ENCODE peak calls at places on chromosomes 2 and 18, in five cellular contexts. Z, Y, F, H and B are unnamed samples.

GRCh38 chr2:20025065-20025786 is 12.8 kb upstream of the MATN3 start:
- DNase-seq in Y (no peak), F (no peak), H (no peak), Z (no peak), B (no peak)

GRCh38 chr2:112065966-112066365 is 10.9 kb downstream of the TMEM87B start:
- DNase-seq in Z (no peak), H (no peak), Y (no peak), F (no peak), B (no peak)

GRCh38 chr2:78644849-78645248 is 380.7 kb upstream of the REG3G start:
- DNase-seq in H (no peak), F (no peak), Z (no peak), Y (no peak), B (no peak)

GRCh38 chr2:138403431-138403927 is 98.1 kb upstream of the SPOPL start:
- DNase-seq in F (no peak), Y (no peak), Z (no peak), H (no peak), B (no peak)

GRCh38 chr18:49563130-49563540 is 1.3 kb downstream of the LIPG start:
- DNase-seq in F (no peak), Z (no peak), Y (no peak), H (no peak), B (no peak)

GRCh38 chr2:130796280-130796679 is 40.4 kb upstream of the ARHGEF4 start:
- DNase-seq in H (no peak), F (no peak), Z (no peak), Y (no peak), B (no peak)

GRCh38 chr18:38900445-38900844 is 1334.8 kb upstream of the CELF4 start:
- DNase-seq in H (no peak), Z (no peak), F (no peak), Y (no peak), B (no peak)

GRCh38 chr2:62221141-62221540 is 25.2 kb downstream of the B3GNT2 start:
- DNase-seq in Z (no peak), Y (no peak), F (no peak), H (no peak), B (no peak)

GRCh38 chr18:74796928-74797576 is 199.4 kb downstream of the ZNF407 start:
- DNase-seq in F (peak), Y (no peak), Z (peak), H (no peak), B (no peak)

GRCh38 chr2:46335404-46335965 is 38.3 kb downstream of the EPAS1 start:
- DNase-seq in F (no peak), H (no peak), Y (peak), Z (no peak), B (no peak)

GRCh38 chr2:53129851-53130250 is 637.8 kb upstream of the CHAC2 start:
- DNase-seq in F (no peak), H (no peak), Y (no peak), Z (no peak), B (no peak)

GRCh38 chr2:232351686-232352510 is 26.7 kb upstream of the ALPP start:
- DNase-seq in Z (no peak), Y (peak), H (no peak), F (no peak), B (no peak)

GRCh38 chr2:215794829-215795546 is 218.4 kb downstream of the MREG start:
- DNase-seq in F (no peak), Y (no peak), Z (no peak), H (no peak), B (no peak)

GRCh38 chr2:51880153-51880552 is 848.2 kb upstream of the NRXN1 start:
- DNase-seq in F (no peak), Y (no peak), H (no peak), Z (no peak), B (no peak)

GRCh38 chr18:75073654-75074053 is 135.3 kb downstream of the PTGR3 start:
- DNase-seq in F (no peak), Z (no peak), H (no peak), Y (no peak), B (no peak)

GRCh38 chr2:229179598-229179997 is 91.5 kb downstream of the PID1 start:
- DNase-seq in Y (no peak), F (no peak), H (no peak), Z (no peak), B (no peak)

GRCh38 chr2:3465844-3466481 is 53.4 kb downstream of the ADI1 start:
- DNase-seq in Y (peak), F (no peak), Z (no peak), H (no peak), B (no peak)

GRCh38 chr18:68797901-68798300 is at the start of gene CCDC102B:
- DNase-seq in Z (no peak), H (no peak), Y (no peak), F (no peak), B (no peak)

GRCh38 chr2:57460875-57461274 is 585.7 kb upstream of the VRK2 start:
- DNase-seq in Z (no peak), H (no peak), F (no peak), Y (no peak), B (no peak)